ENCODE peak calls at places on chromosomes 5 and 9, in ten cellular contexts. One of them, this sample, is unnamed.

GRCh38 chr5:76723266-76723665 is 7.3 kb downstream of the F2R start:
- DNase-seq in central memory CD8-positive, alpha-beta T cell: no peak
- DNase-seq in ACHN: no peak
- DNase-seq in ecto neural progenitor cell: no peak
- DNase-seq in KG1: no peak
- DNase-seq in NCI-H1417: no peak
- DNase-seq in NCI-H524: no peak
- DNase-seq in suprapubic skin: no peak
- DNase-seq in thoracic aorta: no peak
- DNase-seq in T-helper 2 cell: no peak
- DNase-seq in this sample: no peak

GRCh38 chr9:28758346-28758745 is 1185.1 kb upstream of the C9orf72 start:
- DNase-seq in NCI-H524: no peak
- DNase-seq in NCI-H1417: no peak
- DNase-seq in ecto neural progenitor cell: no peak
- DNase-seq in T-helper 2 cell: no peak
- DNase-seq in central memory CD8-positive, alpha-beta T cell: no peak
- DNase-seq in suprapubic skin: no peak
- DNase-seq in thoracic aorta: no peak
- DNase-seq in ACHN: no peak
- DNase-seq in KG1: no peak
- DNase-seq in this sample: no peak

GRCh38 chr5:56279291-56279690 is 46.2 kb upstream of the ANKRD55 start:
- DNase-seq in ecto neural progenitor cell: no peak
- DNase-seq in NCI-H524: peak; percentile 89
- DNase-seq in suprapubic skin: no peak
- DNase-seq in central memory CD8-positive, alpha-beta T cell: no peak
- DNase-seq in T-helper 2 cell: no peak
- DNase-seq in NCI-H1417: no peak
- DNase-seq in ACHN: no peak
- DNase-seq in thoracic aorta: no peak
- DNase-seq in KG1: no peak
- DNase-seq in this sample: no peak

GRCh38 chr9:93254806-93255519 is 71.0 kb downstream of the WNK2 start:
- DNase-seq in NCI-H524: peak; percentile 91
- DNase-seq in T-helper 2 cell: no peak
- DNase-seq in central memory CD8-positive, alpha-beta T cell: no peak
- DNase-seq in ACHN: no peak
- DNase-seq in thoracic aorta: no peak
- DNase-seq in suprapubic skin: no peak
- DNase-seq in NCI-H1417: peak; percentile 57
- DNase-seq in KG1: no peak
- DNase-seq in ecto neural progenitor cell: no peak
- DNase-seq in this sample: peak; percentile 62

GRCh38 chr5:151150484-151151262 is 6.9 kb downstream of the ANXA6 start:
- DNase-seq in thoracic aorta: no peak
- DNase-seq in ACHN: no peak
- DNase-seq in ecto neural progenitor cell: peak; percentile 58
- DNase-seq in suprapubic skin: no peak
- DNase-seq in KG1: peak; percentile 47
- DNase-seq in T-helper 2 cell: peak; percentile 69
- DNase-seq in central memory CD8-positive, alpha-beta T cell: peak; percentile 49
- DNase-seq in NCI-H524: peak; percentile 9
- DNase-seq in NCI-H1417: peak; percentile 27
- DNase-seq in this sample: no peak

GRCh38 chr9:92414566-92414965 is 9.7 kb downstream of the OMD start:
- DNase-seq in ecto neural progenitor cell: no peak
- DNase-seq in KG1: no peak
- DNase-seq in suprapubic skin: no peak
- DNase-seq in central memory CD8-positive, alpha-beta T cell: no peak
- DNase-seq in T-helper 2 cell: no peak
- DNase-seq in ACHN: no peak
- DNase-seq in NCI-H1417: no peak
- DNase-seq in thoracic aorta: no peak
- DNase-seq in NCI-H524: no peak
- DNase-seq in this sample: no peak

GRCh38 chr9:72873456-72873855 is 79.4 kb downstream of the ALDH1A1 start:
- DNase-seq in NCI-H1417: no peak
- DNase-seq in KG1: no peak
- DNase-seq in suprapubic skin: no peak
- DNase-seq in T-helper 2 cell: no peak
- DNase-seq in NCI-H524: no peak
- DNase-seq in ecto neural progenitor cell: no peak
- DNase-seq in ACHN: no peak
- DNase-seq in central memory CD8-positive, alpha-beta T cell: no peak
- DNase-seq in thoracic aorta: no peak
- DNase-seq in this sample: no peak

GRCh38 chr9:78130004-78130403 is 98.4 kb upstream of the GNAQ start:
- DNase-seq in thoracic aorta: no peak
- DNase-seq in ACHN: peak; percentile 38
- DNase-seq in NCI-H1417: no peak
- DNase-seq in NCI-H524: no peak
- DNase-seq in T-helper 2 cell: no peak
- DNase-seq in KG1: no peak
- DNase-seq in ecto neural progenitor cell: no peak
- DNase-seq in central memory CD8-positive, alpha-beta T cell: no peak
- DNase-seq in suprapubic skin: no peak
- DNase-seq in this sample: no peak

GRCh38 chr5:57221049-57221568 is 47.2 kb downstream of the GPBP1 start:
- DNase-seq in thoracic aorta: no peak
- DNase-seq in ACHN: peak; percentile 66
- DNase-seq in T-helper 2 cell: no peak
- DNase-seq in ecto neural progenitor cell: no peak
- DNase-seq in central memory CD8-positive, alpha-beta T cell: no peak
- DNase-seq in KG1: peak; percentile 42
- DNase-seq in suprapubic skin: no peak
- DNase-seq in NCI-H1417: peak; percentile 77
- DNase-seq in NCI-H524: peak; percentile 62
- DNase-seq in this sample: no peak

GRCh38 chr9:4508907-4509589 is 18.8 kb downstream of the SLC1A1 start:
- DNase-seq in suprapubic skin: no peak
- DNase-seq in NCI-H524: no peak
- DNase-seq in T-helper 2 cell: no peak
- DNase-seq in ACHN: peak; percentile 36
- DNase-seq in thoracic aorta: no peak
- DNase-seq in central memory CD8-positive, alpha-beta T cell: no peak
- DNase-seq in NCI-H1417: no peak
- DNase-seq in ecto neural progenitor cell: no peak
- DNase-seq in KG1: no peak
- DNase-seq in this sample: no peak

This sample was measured in type B pancreatic cell.